ENCODE peak calls at places on chromosomes 16 and 17, in six cellular contexts. Z, Q, T, O, D and U are unnamed samples.

GRCh38 chr17:21280081-21280518 is 4.4 kb upstream of the MAP2K3 start:
- DNase-seq in D (peak), Z (peak), O (peak), T (peak), Q (peak), U (peak)

GRCh38 chr16:54526916-54527315 is 240.3 kb upstream of the IRX3 start:
- DNase-seq in O (no peak), D (peak), Q (peak), Z (no peak), T (no peak), U (no peak)

GRCh38 chr16:82262244-82262643 is 92.2 kb upstream of the MPHOSPH6 start:
- DNase-seq in D (no peak), Q (no peak), T (no peak), O (no peak), Z (no peak), U (no peak)

GRCh38 chr16:85256190-85256739 is 144.0 kb upstream of the CIBAR2 start:
- DNase-seq in Z (no peak), Q (no peak), T (no peak), D (no peak), O (no peak), U (no peak)

GRCh38 chr17:10197362-10197720 is 1.1 kb downstream of the GAS7 start:
- DNase-seq in O (no peak), T (no peak), Q (no peak), Z (no peak), D (peak), U (peak)

GRCh38 chr16:17499223-17499902 is 28.6 kb upstream of the XYLT1 start:
- DNase-seq in Q (no peak), Z (no peak), T (no peak), D (peak), O (peak), U (peak)

GRCh38 chr16:19771796-19772195 is 53.7 kb downstream of the IQCK start:
- DNase-seq in O (no peak), Z (no peak), D (no peak), Q (no peak), T (no peak), U (no peak)

GRCh38 chr17:48486557-48486956 is 44.3 kb downstream of the HOXB1 start:
- DNase-seq in O (peak), D (peak), Z (peak), T (peak), Q (peak), U (peak)

GRCh38 chr17:46770439-46770817 is 48.1 kb downstream of the WNT3 start:
- DNase-seq in O (no peak), T (no peak), Q (no peak), Z (no peak), D (no peak), U (no peak)

GRCh38 chr16:46891910-46892309 is 7.7 kb downstream of the GPT2 start:
- DNase-seq in Z (no peak), O (no peak), T (no peak), Q (no peak), D (no peak), U (no peak)

GRCh38 chr17:21370430-21370829 is 5.7 kb upstream of the KCNJ12 start:
- DNase-seq in Q (peak), D (no peak), Z (no peak), T (no peak), O (peak), U (no peak)

GRCh38 chr17:38727661-38728220 is 2.4 kb upstream of the CISD3 start:
- DNase-seq in Q (no peak), T (no peak), O (no peak), D (peak), Z (no peak), U (no peak)

GRCh38 chr17:78484300-78485159 is 92.7 kb downstream of the DNAH17 start:
- DNase-seq in T (no peak), O (no peak), Q (peak), D (peak), Z (peak), U (peak)

GRCh38 chr17:30113213-30113612 is 3.4 kb upstream of the NSRP1 start:
- DNase-seq in D (no peak), O (no peak), T (no peak), Z (no peak), Q (no peak), U (no peak)

GRCh38 chr16:27458196-27458728 is 56.3 kb downstream of the IL21R start:
- DNase-seq in D (no peak), O (no peak), Z (no peak), Q (no peak), T (no peak), U (no peak)

GRCh38 chr17:27326051-27326450 is 32.1 kb downstream of the WSB1 start:
- DNase-seq in D (no peak), Z (no peak), O (no peak), Q (no peak), T (no peak), U (no peak)

GRCh38 chr16:11078812-11079459 is 134.6 kb downstream of the CLEC16A start:
- DNase-seq in T (peak), D (peak), O (peak), Q (no peak), Z (no peak), U (peak)

GRCh38 chr16:20906225-20906870 is 5.8 kb downstream of the LYRM1 start:
- DNase-seq in O (peak), Z (no peak), Q (no peak), D (peak), T (peak), U (peak)

GRCh38 chr17:18966831-18967624 is 15.1 kb downstream of the SLC5A10 start:
- DNase-seq in O (peak), Z (no peak), Q (peak), D (peak), T (peak), U (peak)

GRCh38 chr17:64103751-64104364 is 26.1 kb downstream of the ERN1 start:
- DNase-seq in Z (peak), Q (no peak), D (peak), T (peak), O (no peak), U (no peak)

GRCh38 chr17:17540278-17540906 is 44.2 kb upstream of the RASD1 start:
- DNase-seq in D (no peak), Q (no peak), O (no peak), Z (no peak), T (no peak), U (no peak)

GRCh38 chr17:8001976-8002645 is at the start of gene GUCY2D:
- DNase-seq in T (no peak), O (no peak), Z (no peak), Q (no peak), D (no peak), U (no peak)

GRCh38 chr17:72065556-72065955 is 55.3 kb upstream of the SOX9 start:
- DNase-seq in Z (no peak), O (no peak), D (no peak), T (no peak), Q (no peak), U (no peak)

GRCh38 chr16:10992112-10992511 is 47.7 kb downstream of the CLEC16A start:
- DNase-seq in T (peak), D (peak), O (peak), Z (no peak), Q (no peak), U (peak)

GRCh38 chr16:21186326-21186691 is 25.1 kb downstream of the ZP2 start:
- DNase-seq in Q (no peak), O (no peak), Z (no peak), T (peak), D (no peak), U (no peak)

GRCh38 chr17:35766903-35767510 is 6.3 kb downstream of the C17orf50 start:
- DNase-seq in Q (no peak), D (peak), Z (no peak), O (peak), T (peak), U (peak)

GRCh38 chr16:67229906-67230808 is 3.2 kb downstream of the TMEM208 start:
- DNase-seq in Q (no peak), O (no peak), D (no peak), T (no peak), Z (no peak), U (no peak)

GRCh38 chr17:27226611-27227234 is 67.2 kb upstream of the WSB1 start:
- DNase-seq in Z (no peak), T (peak), O (peak), Q (no peak), D (peak), U (peak)

GRCh38 chr17:51397361-51398127 is 137.2 kb downstream of the UTP18 start:
- DNase-seq in D (peak), Z (peak), O (no peak), T (peak), Q (peak), U (no peak)

GRCh38 chr17:27633312-27634025 is 2.5 kb downstream of the LGALS9 start:
- DNase-seq in O (peak), T (peak), D (no peak), Q (no peak), Z (no peak), U (no peak)

GRCh38 chr17:77882481-77883212 is 75.9 kb upstream of the TNRC6C start:
- DNase-seq in Q (no peak), Z (no peak), T (peak), D (peak), O (peak), U (peak)

GRCh38 chr16:59113009-59113408 is 378.9 kb upstream of the GOT2 start:
- DNase-seq in Q (no peak), Z (no peak), O (no peak), T (no peak), D (no peak), U (no peak)

GRCh38 chr16:1770328-1771071 is 843 bp downstream of the NME3 start:
- DNase-seq in T (peak), O (peak), Z (peak), Q (peak), D (peak), U (no peak)

GRCh38 chr17:58902312-58902711 is 146.7 kb downstream of the PPM1E start:
- DNase-seq in Z (no peak), T (no peak), D (no peak), Q (no peak), O (no peak), U (no peak)

GRCh38 chr17:1714488-1714979 is 4.4 kb upstream of the TLCD2 start:
- DNase-seq in T (peak), O (peak), D (peak), Q (peak), Z (peak), U (peak)

GRCh38 chr17:1716912-1717695 is 6.9 kb upstream of the TLCD2 start:
- DNase-seq in Q (peak), Z (peak), O (peak), D (peak), T (peak), U (peak)

GRCh38 chr17:1714980-1715802 is 5.0 kb upstream of the TLCD2 start:
- DNase-seq in D (peak), Z (peak), O (peak), T (peak), Q (peak), U (peak)

GRCh38 chr17:1716076-1716911 is 6.1 kb upstream of the TLCD2 start:
- DNase-seq in D (peak), T (peak), Q (peak), O (peak), Z (peak), U (peak)

GRCh38 chr17:1715803-1716075 is 5.6 kb upstream of the TLCD2 start:
- DNase-seq in T (no peak), Q (no peak), D (no peak), O (no peak), Z (no peak), U (no peak)
- H3K4me3 ChIP-seq in T (peak), Q (peak), D (peak), O (peak), Z (peak), U (peak)

GRCh38 chr16:86391987-86392386 is 118.3 kb upstream of the FOXF1 start:
- DNase-seq in O (peak), T (peak), D (peak), Q (no peak), Z (no peak), U (peak)
- H3K9ac ChIP-seq in O (no peak), T (peak), D (no peak), Q (no peak), Z (no peak), U (no peak)

GRCh38 chr17:6948562-6948961 is 47.3 kb upstream of the ALOX12 start:
- DNase-seq in T (no peak), Z (no peak), Q (no peak), D (peak), O (no peak), U (no peak)
- H3K4me3 ChIP-seq in T (no peak), Z (no peak), Q (no peak), D (no peak), O (no peak), U (no peak)

GRCh38 chr17:42184717-42185496 is at the start of gene HCRT:
- DNase-seq in Z (no peak), Q (no peak), T (no peak), O (no peak), D (no peak), U (no peak)

GRCh38 chr17:42182927-42183734 is 2.1 kb downstream of the HCRT start:
- DNase-seq in O (peak), T (peak), D (peak), Z (no peak), Q (peak), U (peak)

GRCh38 chr17:42187833-42188232 is 2.6 kb upstream of the HCRT start:
- DNase-seq in T (no peak), Z (no peak), O (no peak), D (no peak), Q (no peak), U (no peak)

GRCh38 chr17:42183741-42184711 is 1.2 kb downstream of the HCRT start:
- DNase-seq in D (peak), Z (peak), O (peak), Q (peak), T (peak), U (peak)

GRCh38 chr17:42185497-42185860 is 227 bp upstream of the HCRT start:
- DNase-seq in Z (no peak), D (no peak), T (no peak), Q (no peak), O (no peak), U (no peak)
- H3K9ac ChIP-seq in Z (no peak), D (no peak), T (no peak), Q (no peak), O (no peak), U (no peak)

GRCh38 chr17:76498886-76499667 is 2.1 kb downstream of the RHBDF2 start:
- DNase-seq in Z (no peak), Q (peak), T (no peak), D (no peak), O (no peak), U (no peak)
- H3K4me3 ChIP-seq in Z (peak), Q (no peak), T (no peak), D (no peak), O (no peak), U (no peak)